ENCODE peak calls at places on chromosomes 5 and 9, in four cellular contexts. X is amygdala, P is HTR-8/SVneo, O is astrocyte. U is an unnamed sample.

GRCh38 chr9:130936285-130937117 is 2.5 kb downstream of the FIBCD1 start:
- DNase-seq in X (no peak), P (peak; percentile 65), O (peak; percentile 58), U (no peak)

GRCh38 chr5:64299805-64300204 is 134.2 kb downstream of the RNF180 start:
- DNase-seq in X (no peak), P (no peak), O (peak; percentile 23), U (no peak)

GRCh38 chr9:130327070-130327780 is 61.7 kb downstream of the HMCN2 start:
- DNase-seq in X (no peak), P (no peak), O (no peak), U (no peak)

GRCh38 chr5:73853091-73853490 is 227.1 kb downstream of the ARHGEF28 start:
- DNase-seq in X (no peak), P (peak; percentile 26), O (peak; percentile 12), U (peak; percentile 8)

GRCh38 chr5:122978068-122978467 is 58.5 kb downstream of the PPIC start:
- DNase-seq in X (no peak), P (no peak), O (no peak), U (no peak)

GRCh38 chr5:169798906-169799660 is 162.0 kb downstream of the DOCK2 start:
- DNase-seq in X (no peak), P (no peak), O (no peak), U (no peak)

GRCh38 chr9:129469988-129470316 is 150.9 kb downstream of the C9orf50 start:
- DNase-seq in X (no peak), P (no peak), O (no peak), U (no peak)

GRCh38 chr5:53381-54174 is 38.4 kb upstream of the PLEKHG4B start:
- DNase-seq in X (no peak), P (peak; percentile 88), O (peak; percentile 12), U (no peak)

GRCh38 chr9:137740311-137740710 is 121.5 kb downstream of the EHMT1 start:
- DNase-seq in X (no peak), P (no peak), O (peak; percentile 32), U (no peak)

GRCh38 chr5:54868511-54869483 is 116.6 kb downstream of the ESM1 start:
- DNase-seq in X (no peak), P (no peak), O (no peak), U (no peak)

GRCh38 chr9:104923289-104923688 is 4.7 kb downstream of the ABCA1 start:
- DNase-seq in X (no peak), P (no peak), O (peak; percentile 90), U (no peak)

GRCh38 chr5:149724130-149724850 is 5.8 kb upstream of the PPARGC1B start:
- DNase-seq in X (no peak), P (no peak), O (no peak), U (no peak)

GRCh38 chr5:35430381-35431162 is 187.1 kb upstream of the SPEF2 start:
- DNase-seq in X (no peak), P (no peak), O (no peak), U (no peak)

GRCh38 chr5:148619484-148619883 is 34.8 kb downstream of the HTR4 start:
- DNase-seq in X (no peak), P (no peak), O (no peak), U (no peak)

GRCh38 chr5:14996997-14997396 is 125.4 kb upstream of the ANKH start:
- DNase-seq in X (no peak), P (no peak), O (no peak), U (no peak)

GRCh38 chr9:88387035-88387732 is 1.1 kb upstream of the SPIN1 start:
- DNase-seq in X (no peak), P (no peak), O (peak; percentile 55), U (no peak)